ENCODE peak calls at places on chromosome 17, in ten cellular contexts. J is mucosa of descending colon; T is kidney glomerular epithelial cell; B is fibroblast of lung; P is CD8-positive, alpha-beta T cell; N is choroid plexus epithelial cell; E is adipocyte; A is tibial artery; V is Kasumi-1; M is activated naive CD8-positive, alpha-beta T cell treated with anti-CD3 and anti-CD28 coated beads for 36 hours. X is an unnamed sample.

GRCh38 chr17:46958192-46958591 is 20.9 kb downstream of the RPRML start:
- DNase-seq in N (no peak), M (no peak), T (no peak), B (no peak), P (no peak), V (no peak), J (no peak), E (peak), A (no peak), X (no peak)

GRCh38 chr17:50440172-50440837 is 14.3 kb downstream of the ACSF2 start:
- DNase-seq in M (no peak), J (peak), B (no peak), T (no peak), N (no peak), P (no peak), V (no peak), E (no peak), A (no peak), X (no peak)

GRCh38 chr17:80845863-80846671 is 145.6 kb upstream of the CHMP6 start:
- DNase-seq in E (no peak), B (no peak), N (no peak), V (no peak), A (peak), M (no peak), T (no peak), P (no peak), J (peak), X (no peak)

GRCh38 chr17:55264640-55265298 is at the start of gene HLF:
- DNase-seq in J (peak), V (peak), N (peak), M (peak), P (peak), B (peak), E (peak), T (peak), A (peak), X (peak)

GRCh38 chr17:36934144-36934758 is 3.0 kb upstream of the LHX1 start:
- DNase-seq in J (no peak), M (no peak), B (no peak), N (no peak), V (no peak), E (no peak), A (no peak), P (no peak), T (no peak), X (no peak)

GRCh38 chr17:43540821-43541674 is 5.1 kb downstream of the ETV4 start:
- DNase-seq in N (no peak), E (no peak), P (no peak), A (no peak), B (no peak), V (no peak), M (no peak), J (no peak), T (no peak), X (no peak)

GRCh38 chr17:41754066-41754465 is 19.6 kb upstream of the HAP1 start:
- DNase-seq in B (no peak), A (no peak), T (no peak), M (no peak), J (no peak), V (no peak), N (no peak), P (no peak), E (no peak), X (no peak)

GRCh38 chr17:15649861-15650391 is 30.4 kb upstream of the FBXW10B start:
- DNase-seq in M (no peak), B (peak), P (no peak), J (peak), N (peak), A (peak), V (no peak), E (peak), T (no peak), X (no peak)

GRCh38 chr17:55693244-55694216 is 29.1 kb downstream of the TMEM100 start:
- DNase-seq in P (no peak), E (peak), V (no peak), N (peak), B (no peak), M (no peak), J (peak), A (no peak), T (no peak), X (no peak)

GRCh38 chr17:43962479-43962878 is 8.7 kb upstream of the PYY start:
- DNase-seq in E (no peak), B (no peak), V (no peak), P (no peak), T (no peak), J (no peak), A (no peak), N (no peak), M (no peak), X (no peak)

GRCh38 chr17:73705594-73705993 is 61.3 kb upstream of the SDK2 start:
- DNase-seq in B (peak), T (no peak), N (peak), V (no peak), E (no peak), M (no peak), A (no peak), J (peak), P (no peak), X (no peak)

GRCh38 chr17:43563262-43564079 is 17.3 kb upstream of the ETV4 start:
- DNase-seq in E (no peak), J (no peak), P (no peak), A (no peak), V (no peak), B (no peak), N (no peak), M (no peak), T (no peak), X (no peak)

GRCh38 chr17:81399481-81400153 is 4.4 kb downstream of the BAHCC1 start:
- DNase-seq in A (no peak), N (peak), E (peak), V (no peak), P (no peak), M (no peak), T (no peak), J (no peak), B (no peak), X (no peak)

GRCh38 chr17:18182978-18183333 is 672 bp upstream of the ALKBH5 start:
- DNase-seq in N (no peak), A (peak), M (peak), T (no peak), J (peak), E (peak), P (peak), V (peak), B (peak), X (peak)

GRCh38 chr17:78472035-78472905 is 93.8 kb downstream of the PGS1 start:
- DNase-seq in B (no peak), P (no peak), J (no peak), N (no peak), M (no peak), T (no peak), V (no peak), E (no peak), A (no peak), X (no peak)

GRCh38 chr17:8056232-8056975 is 17.5 kb downstream of the ALOX15B start:
- DNase-seq in N (peak), T (peak), E (peak), B (peak), M (peak), J (peak), A (peak), V (peak), P (peak), X (peak)

GRCh38 chr17:66777689-66778225 is 57.2 kb upstream of the CACNG5 start:
- DNase-seq in E (peak), T (no peak), M (no peak), J (no peak), V (peak), P (no peak), N (peak), A (no peak), B (peak), X (no peak)

GRCh38 chr17:37503148-37503547 is 13.5 kb downstream of the DUSP14 start:
- DNase-seq in V (no peak), N (peak), P (no peak), A (no peak), B (no peak), M (no peak), E (no peak), J (no peak), T (no peak), X (no peak)

GRCh38 chr17:29929006-29929543 is 953 bp downstream of the SSH2 start:
- DNase-seq in M (peak), B (peak), V (peak), E (peak), A (no peak), J (peak), T (peak), P (no peak), N (peak), X (no peak)

GRCh38 chr17:148757-149156 is 11.4 kb downstream of the SCGB1C2 start:
- DNase-seq in A (peak), P (no peak), V (no peak), M (no peak), J (no peak), T (no peak), N (no peak), B (no peak), E (no peak), X (no peak)

GRCh38 chr17:20934288-20934687 is 108.5 kb downstream of the USP22 start:
- DNase-seq in P (no peak), N (no peak), V (no peak), T (no peak), M (no peak), A (no peak), B (peak), E (peak), J (no peak), X (no peak)

GRCh38 chr17:34382586-34383224 is 19.7 kb upstream of the CCL1 start:
- DNase-seq in A (no peak), E (no peak), B (no peak), J (no peak), T (no peak), N (no peak), V (no peak), P (no peak), M (peak), X (no peak)

GRCh38 chr17:2598166-2598565 is 4.7 kb downstream of the PAFAH1B1 start:
- DNase-seq in P (no peak), T (no peak), E (peak), M (no peak), V (no peak), N (peak), B (peak), J (no peak), A (no peak), X (no peak)

GRCh38 chr17:79215631-79216030 is 141.0 kb downstream of the ENGASE start:
- DNase-seq in B (no peak), P (no peak), E (no peak), N (no peak), T (no peak), M (no peak), A (no peak), J (no peak), V (no peak), X (no peak)

GRCh38 chr17:31051517-31051916 is 43.3 kb upstream of the NF1 start:
- DNase-seq in E (no peak), V (no peak), B (peak), N (no peak), P (no peak), M (no peak), J (no peak), A (no peak), T (no peak), X (no peak)

GRCh38 chr17:78993241-78993956 is 13.7 kb upstream of the LGALS3BP start:
- DNase-seq in T (no peak), V (peak), N (peak), M (peak), P (peak), B (peak), J (peak), E (peak), A (peak), X (no peak)

GRCh38 chr17:2214047-2214717 is 89.4 kb downstream of the SMG6 start:
- DNase-seq in E (peak), M (no peak), B (peak), J (peak), P (no peak), V (peak), A (peak), N (peak), T (peak), X (no peak)

GRCh38 chr17:78399693-78400144 is 21.3 kb downstream of the PGS1 start:
- DNase-seq in E (no peak), V (no peak), N (no peak), T (no peak), M (no peak), P (no peak), A (no peak), B (no peak), J (no peak), X (no peak)

GRCh38 chr17:29574732-29575510 is 6.4 kb downstream of the TP53I13 start:
- DNase-seq in J (peak), T (no peak), M (no peak), V (no peak), P (no peak), E (no peak), A (peak), N (no peak), B (no peak), X (no peak)

GRCh38 chr17:82442643-82443464 is 7.7 kb downstream of the CYBC1 start:
- DNase-seq in J (no peak), T (no peak), N (no peak), P (no peak), E (no peak), A (no peak), V (no peak), M (no peak), B (no peak), X (no peak)

GRCh38 chr17:6213859-6214258 is 143.7 kb downstream of the WSCD1 start:
- DNase-seq in J (no peak), A (no peak), P (no peak), V (no peak), E (no peak), B (no peak), M (no peak), N (no peak), T (no peak), X (no peak)

GRCh38 chr17:72116692-72117469 is 3.9 kb upstream of the SOX9 start:
- DNase-seq in A (no peak), V (no peak), T (no peak), N (peak), P (no peak), B (peak), M (no peak), J (peak), E (peak), X (no peak)

GRCh38 chr17:43856141-43856540 is 9.2 kb downstream of the CD300LG start:
- DNase-seq in B (no peak), N (no peak), P (no peak), E (no peak), T (no peak), J (no peak), V (no peak), A (no peak), M (no peak), X (no peak)

GRCh38 chr17:18225562-18226283 is at the start of gene LLGL1:
- DNase-seq in T (no peak), A (peak), M (no peak), V (peak), E (peak), P (no peak), N (peak), B (peak), J (peak), X (no peak)

GRCh38 chr17:2484876-2485275 is 26.8 kb downstream of the METTL16 start:
- DNase-seq in M (no peak), P (no peak), V (no peak), T (no peak), B (no peak), N (no peak), A (no peak), J (no peak), E (no peak), X (no peak)

GRCh38 chr17:10512856-10513255 is 5.5 kb downstream of the MYH1 start:
- DNase-seq in P (no peak), B (no peak), N (no peak), T (no peak), M (no peak), A (no peak), J (no peak), E (no peak), V (no peak), X (no peak)